ENCODE peak calls at places on chromosomes 4 and X, in seven cellular contexts. H, W, Z, N, Q, S and X are unnamed samples.

GRCh38 chrX:21004835-21005234 is 369.4 kb upstream of the CNKSR2 start:
- DNase-seq in H (no peak), W (no peak), Z (no peak), N (no peak), Q (no peak), S (no peak), X (no peak)

GRCh38 chr4:170990989-170991589 is 822.1 kb upstream of the GALNTL6 start:
- DNase-seq in H (no peak), W (no peak), Z (no peak), N (peak; percentile 76), Q (no peak), S (no peak), X (peak; percentile 79)

GRCh38 chr4:153518637-153519384 is 52.7 kb downstream of the TMEM131L start:
- DNase-seq in H (no peak), W (no peak), Z (peak; percentile 38), N (no peak), Q (no peak), S (no peak), X (no peak)

GRCh38 chr4:173735585-173735984 is 205.6 kb upstream of the HAND2 start:
- DNase-seq in H (no peak), W (no peak), Z (no peak), N (no peak), Q (no peak), S (no peak), X (no peak)

GRCh38 chr4:139969635-139970266 is 184.2 kb downstream of the MAML3 start:
- DNase-seq in H (no peak), W (no peak), Z (no peak), N (no peak), Q (no peak), S (no peak), X (no peak)

GRCh38 chr4:1072830-1073446 is 40.4 kb downstream of the RNF212 start:
- DNase-seq in H (peak; percentile 32), W (peak; percentile 25), Z (peak; percentile 74), N (peak; percentile 85), Q (no peak), S (peak; percentile 46), X (peak; percentile 57)

GRCh38 chr4:184148871-184149637 is 68.6 kb downstream of the ENPP6 start:
- DNase-seq in H (no peak), W (no peak), Z (no peak), N (no peak), Q (no peak), S (no peak), X (no peak)

GRCh38 chr4:95510877-95511276 is 37.9 kb downstream of the UNC5C start:
- DNase-seq in H (no peak), W (no peak), Z (no peak), N (no peak), Q (no peak), S (no peak), X (no peak)

GRCh38 chrX:13167444-13168207 is 123.2 kb upstream of the FAM9C start:
- DNase-seq in H (no peak), W (peak; percentile 21), Z (no peak), N (peak; percentile 41), Q (peak; percentile 46), S (no peak), X (peak; percentile 22)

GRCh38 chr4:184514121-184514988 is 40.0 kb upstream of the IRF2 start:
- DNase-seq in H (peak; percentile 68), W (peak; percentile 31), Z (no peak), N (peak; percentile 61), Q (peak; percentile 50), S (peak; percentile 65), X (peak; percentile 26)

GRCh38 chr4:74632634-74633033 is 161.7 kb downstream of the BTC start:
- DNase-seq in H (peak; percentile 8), W (peak; percentile 86), Z (peak; percentile 66), N (no peak), Q (peak; percentile 11), S (peak; percentile 15), X (no peak)

GRCh38 chr4:184647391-184648101 is 1.7 kb downstream of the CASP3 start:
- DNase-seq in H (no peak), W (no peak), Z (no peak), N (no peak), Q (no peak), S (no peak), X (peak; percentile 30)

GRCh38 chr4:117085185-117085701 is at the start of gene TRAM1L1:
- DNase-seq in H (no peak), W (peak; percentile 10), Z (peak; percentile 64), N (peak; percentile 96), Q (peak; percentile 38), S (no peak), X (peak; percentile 91)

GRCh38 chr4:175412744-175413143 is 399.3 kb downstream of the GPM6A start:
- DNase-seq in H (no peak), W (no peak), Z (no peak), N (no peak), Q (no peak), S (no peak), X (no peak)

GRCh38 chr4:19850909-19851308 is 400.8 kb upstream of the SLIT2 start:
- DNase-seq in H (no peak), W (peak; percentile 70), Z (no peak), N (no peak), Q (no peak), S (no peak), X (peak; percentile 46)

GRCh38 chr4:140249351-140249750 is 95.4 kb upstream of the MAML3 start:
- DNase-seq in H (no peak), W (no peak), Z (no peak), N (no peak), Q (no peak), S (no peak), X (no peak)

GRCh38 chrX:6386837-6387236 is 148.1 kb downstream of the VCX3A start:
- DNase-seq in H (no peak), W (no peak), Z (no peak), N (peak; percentile 24), Q (no peak), S (no peak), X (no peak)

GRCh38 chr4:79241846-79242245 is 84.0 kb downstream of the NAA11 start:
- DNase-seq in H (no peak), W (no peak), Z (no peak), N (peak; percentile 14), Q (no peak), S (no peak), X (peak; percentile 92)

GRCh38 chr4:174674305-174674840 is 152.1 kb upstream of the HPGD start:
- DNase-seq in H (no peak), W (no peak), Z (no peak), N (peak; percentile 36), Q (no peak), S (no peak), X (no peak)

GRCh38 chr4:95317124-95317820 is 231.5 kb downstream of the UNC5C start:
- DNase-seq in H (no peak), W (no peak), Z (no peak), N (no peak), Q (no peak), S (no peak), X (no peak)

GRCh38 chrX:11890843-11891514 is 132.9 kb downstream of the MSL3 start:
- DNase-seq in H (no peak), W (no peak), Z (no peak), N (no peak), Q (peak; percentile 19), S (no peak), X (no peak)

GRCh38 chr4:145829629-145830395 is 108.8 kb downstream of the ZNF827 start:
- DNase-seq in H (no peak), W (no peak), Z (no peak), N (no peak), Q (no peak), S (no peak), X (no peak)

GRCh38 chrX:17377047-17377692 is 2.2 kb downstream of the NHS start:
- DNase-seq in H (peak; percentile 0), W (no peak), Z (peak; percentile 48), N (peak; percentile 62), Q (peak; percentile 5), S (no peak), X (peak; percentile 81)

GRCh38 chr4:185318679-185319078 is 77.0 kb downstream of the LRP2BP start:
- DNase-seq in H (no peak), W (no peak), Z (no peak), N (no peak), Q (no peak), S (no peak), X (peak; percentile 96)

GRCh38 chr4:164462471-164462870 is 291.5 kb upstream of the SMIM31 start:
- DNase-seq in H (no peak), W (no peak), Z (no peak), N (no peak), Q (no peak), S (no peak), X (no peak)

GRCh38 chrX:115560978-115561604 is at the start of gene PLS3:
- DNase-seq in H (no peak), W (no peak), Z (peak; percentile 76), N (peak; percentile 87), Q (peak; percentile 90), S (peak; percentile 2), X (peak; percentile 93)

GRCh38 chr4:36274158-36274557 is 7.3 kb upstream of the DTHD1 start:
- DNase-seq in H (no peak), W (no peak), Z (no peak), N (no peak), Q (no peak), S (no peak), X (peak; percentile 3)

GRCh38 chr4:114208747-114209146 is 229.3 kb upstream of the ARSJ start:
- DNase-seq in H (no peak), W (no peak), Z (no peak), N (no peak), Q (no peak), S (no peak), X (no peak)

GRCh38 chr4:15239866-15240265 is 188.0 kb upstream of the C1QTNF7 start:
- DNase-seq in H (no peak), W (peak; percentile 46), Z (no peak), N (no peak), Q (peak; percentile 67), S (no peak), X (no peak)